ENCODE peak calls at places on chromosomes 2 and 18, in six cellular contexts. N, L, W, U, B and Q are unnamed samples.

GRCh38 chr2:184577741-184578140 is 20.6 kb upstream of the ZNF804A start:
- DNase-seq in B (no peak), L (no peak), N (peak), U (no peak), W (no peak), Q (no peak)

GRCh38 chr2:72533767-72534166 is 292.1 kb downstream of the EXOC6B start:
- DNase-seq in W (no peak), U (no peak), L (no peak), B (peak), N (no peak), Q (no peak)

GRCh38 chr2:9002637-9003365 is 683 bp downstream of the MBOAT2 start:
- DNase-seq in N (no peak), U (no peak), L (peak), B (peak), W (peak), Q (no peak)

GRCh38 chr2:70161069-70161534 is 29.7 kb downstream of the C2orf42 start:
- DNase-seq in N (no peak), W (no peak), B (peak), U (peak), L (no peak), Q (no peak)

GRCh38 chr18:26227051-26227672 is 917 bp downstream of the TAF4B start:
- DNase-seq in W (peak), B (peak), N (no peak), U (no peak), L (no peak), Q (no peak)

GRCh38 chr2:216694201-216694825 is 1.0 kb downstream of the IGFBP5 start:
- DNase-seq in W (no peak), B (peak), N (no peak), L (no peak), U (peak), Q (peak)

GRCh38 chr2:33121416-33121815 is 174.7 kb downstream of the LTBP1 start:
- DNase-seq in N (no peak), W (no peak), B (no peak), U (no peak), L (no peak), Q (no peak)

GRCh38 chr2:11753452-11753885 is 7.0 kb downstream of the LPIN1 start:
- DNase-seq in L (no peak), B (no peak), U (peak), N (peak), W (peak), Q (peak)

GRCh38 chr2:104866122-104866864 is 12.4 kb downstream of the POU3F3 start:
- DNase-seq in L (peak), B (no peak), N (no peak), U (no peak), W (no peak), Q (no peak)

GRCh38 chr2:88692187-88692586 is 714 bp downstream of the RPIA start:
- DNase-seq in L (peak), W (peak), N (peak), B (peak), U (peak), Q (peak)

GRCh38 chr2:206988884-206989283 is 49.6 kb downstream of the CPO start:
- DNase-seq in W (no peak), N (no peak), U (no peak), B (no peak), L (no peak), Q (no peak)

GRCh38 chr2:185284696-185285095 is 453.9 kb upstream of the FSIP2 start:
- DNase-seq in N (no peak), W (no peak), B (no peak), L (no peak), U (no peak), Q (no peak)

GRCh38 chr2:157173740-157174184 is 83.7 kb upstream of the GALNT5 start:
- DNase-seq in N (no peak), L (no peak), B (peak), W (no peak), U (no peak), Q (no peak)

GRCh38 chr2:64115808-64116598 is 28.2 kb downstream of the PELI1 start:
- DNase-seq in L (no peak), W (no peak), B (no peak), N (peak), U (no peak), Q (no peak)

GRCh38 chr2:191478754-191479679 is 198.9 kb upstream of the NABP1 start:
- DNase-seq in B (peak), L (no peak), U (no peak), W (peak), N (no peak), Q (peak)

GRCh38 chr2:225367482-225367881 is 32.0 kb upstream of the NYAP2 start:
- DNase-seq in L (no peak), U (no peak), N (no peak), B (no peak), W (no peak), Q (no peak)

GRCh38 chr2:48072556-48072955 is 166.3 kb upstream of the FBXO11 start:
- DNase-seq in W (no peak), B (no peak), N (no peak), L (no peak), U (no peak), Q (no peak)

GRCh38 chr2:138445227-138445626 is 56.3 kb upstream of the SPOPL start:
- DNase-seq in W (no peak), L (no peak), U (no peak), N (no peak), B (no peak), Q (no peak)

GRCh38 chr2:23286765-23287155 is 98.2 kb upstream of the KLHL29 start:
- DNase-seq in L (no peak), N (no peak), B (peak), W (no peak), U (no peak), Q (no peak)

GRCh38 chr2:217945530-217945929 is 57.3 kb downstream of the TNS1 start:
- DNase-seq in N (no peak), L (no peak), W (no peak), U (no peak), B (no peak), Q (no peak)

GRCh38 chr2:204717591-204717990 is 172.3 kb downstream of the PARD3B start:
- DNase-seq in W (no peak), N (no peak), B (no peak), U (no peak), L (no peak), Q (no peak)

GRCh38 chr2:2902551-2903216 is 474.9 kb downstream of the EIPR1 start:
- DNase-seq in W (no peak), B (no peak), N (no peak), L (no peak), U (no peak), Q (no peak)

GRCh38 chr2:69948032-69948962 is 13.1 kb downstream of the ASPRV1 start:
- DNase-seq in L (no peak), N (no peak), U (no peak), W (no peak), B (no peak), Q (no peak)

GRCh38 chr18:80202264-80202998 is 44.9 kb downstream of the PARD6G start:
- DNase-seq in L (no peak), W (no peak), B (no peak), U (no peak), N (no peak), Q (no peak)

GRCh38 chr2:25375371-25375988 is 33.8 kb upstream of the DNMT3A start:
- DNase-seq in W (no peak), U (no peak), N (no peak), L (no peak), B (no peak), Q (peak)

GRCh38 chr18:67845035-67845434 is 328.5 kb upstream of the DSEL start:
- DNase-seq in N (no peak), U (no peak), W (no peak), B (peak), L (no peak), Q (no peak)

GRCh38 chr2:15753811-15754702 is 162.4 kb downstream of the DDX1 start:
- DNase-seq in W (no peak), N (no peak), B (no peak), U (no peak), L (no peak), Q (no peak)

GRCh38 chr2:108215794-108216211 is 24.0 kb upstream of the SULT1C3 start:
- DNase-seq in N (peak), L (peak), B (peak), U (no peak), W (peak), Q (peak)

GRCh38 chr18:54003195-54003594 is 221.3 kb downstream of the MBD2 start:
- DNase-seq in U (no peak), N (no peak), L (no peak), B (no peak), W (no peak), Q (no peak)

GRCh38 chr18:42196651-42197050 is 241.6 kb downstream of the PIK3C3 start:
- DNase-seq in L (no peak), B (peak), U (no peak), N (no peak), W (no peak), Q (no peak)

GRCh38 chr2:229454934-229455631 is 184.0 kb upstream of the PID1 start:
- DNase-seq in N (no peak), U (no peak), L (no peak), W (no peak), B (peak), Q (no peak)

GRCh38 chr18:59426855-59427254 is 67.8 kb upstream of the LMAN1 start:
- DNase-seq in N (no peak), B (no peak), L (no peak), U (no peak), W (no peak), Q (no peak)

GRCh38 chr2:71856709-71857525 is 290.7 kb downstream of the CYP26B1 start:
- DNase-seq in U (no peak), N (peak), L (no peak), B (no peak), W (no peak), Q (no peak)

GRCh38 chr2:219344756-219345458 is 12.4 kb upstream of the RESP18 start:
- DNase-seq in L (peak), N (peak), W (peak), B (peak), U (no peak), Q (peak)

GRCh38 chr2:20637147-20637546 is 13.8 kb downstream of the HS1BP3 start:
- DNase-seq in N (no peak), U (no peak), W (no peak), B (no peak), L (no peak), Q (peak)

GRCh38 chr18:46668135-46668534 is 11.1 kb upstream of the LOXHD1 start:
- DNase-seq in U (no peak), N (no peak), B (no peak), W (no peak), L (no peak), Q (no peak)

GRCh38 chr18:22856870-22857269 is 76.3 kb upstream of the RBBP8 start:
- DNase-seq in B (no peak), W (no peak), U (no peak), N (no peak), L (no peak), Q (no peak)